ENCODE peak calls at places on chromosomes 6 and 20, in four cellular contexts. D, K, H and B are unnamed samples.

GRCh38 chr6:151109361-151109760 is 130.4 kb upstream of the AKAP12 start:
- DNase-seq in D (no peak), K (peak), H (no peak), B (no peak)

GRCh38 chr20:57013221-57013620 is 253.2 kb downstream of the BMP7 start:
- DNase-seq in D (no peak), K (no peak), H (no peak), B (no peak)

GRCh38 chr6:85419046-85419759 is 30.7 kb upstream of the NT5E start:
- DNase-seq in D (no peak), K (no peak), H (no peak), B (no peak)

GRCh38 chr6:63589955-63590411 is 17.7 kb downstream of the LOC128125822 start:
- DNase-seq in D (no peak), K (no peak), H (no peak), B (no peak)

GRCh38 chr6:156816505-156816904 is 39.3 kb downstream of the ARID1B start:
- DNase-seq in D (no peak), K (peak), H (no peak), B (no peak)

GRCh38 chr6:139391709-139392108 is 17.3 kb upstream of the CITED2 start:
- DNase-seq in D (no peak), K (no peak), H (no peak), B (no peak)

GRCh38 chr6:71420693-71421328 is 132.2 kb downstream of the OGFRL1 start:
- DNase-seq in D (no peak), K (peak), H (peak), B (peak)

GRCh38 chr20:57117296-57117695 is 149.1 kb downstream of the BMP7 start:
- DNase-seq in D (no peak), K (no peak), H (no peak), B (no peak)

DNA sequence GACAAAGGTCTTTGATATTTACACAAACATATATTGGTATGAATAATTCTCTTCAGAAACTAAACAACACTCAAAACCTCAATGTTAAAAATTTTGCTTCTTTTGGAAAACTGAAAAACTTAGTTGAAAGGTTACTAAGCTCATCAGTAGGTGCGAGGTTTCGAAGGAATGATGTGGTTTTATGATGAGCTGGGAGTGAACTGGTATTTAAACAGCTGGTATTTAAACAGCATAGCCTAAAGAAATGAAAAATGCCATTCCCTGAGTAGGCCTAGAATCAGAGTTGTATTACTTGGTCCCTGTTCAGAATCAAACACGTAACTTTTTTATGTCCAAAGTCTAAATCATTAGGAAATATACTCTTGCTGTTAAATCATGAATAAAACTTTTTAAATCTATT is 124.4 kb downstream of the HS3ST5 start:
- DNase-seq in D (no peak), K (no peak), H (no peak), B (no peak)
- H3K4me3 ChIP-seq in D (no peak), K (no peak), H (no peak), B (no peak)

GRCh38 chr6:99604161-99605073 is 2.2 kb upstream of the PRDM13 start:
- DNase-seq in D (no peak), K (no peak), H (no peak), B (no peak)
- H3K4me3 ChIP-seq in D (peak), K (no peak), H (no peak), B (peak)

DNA sequence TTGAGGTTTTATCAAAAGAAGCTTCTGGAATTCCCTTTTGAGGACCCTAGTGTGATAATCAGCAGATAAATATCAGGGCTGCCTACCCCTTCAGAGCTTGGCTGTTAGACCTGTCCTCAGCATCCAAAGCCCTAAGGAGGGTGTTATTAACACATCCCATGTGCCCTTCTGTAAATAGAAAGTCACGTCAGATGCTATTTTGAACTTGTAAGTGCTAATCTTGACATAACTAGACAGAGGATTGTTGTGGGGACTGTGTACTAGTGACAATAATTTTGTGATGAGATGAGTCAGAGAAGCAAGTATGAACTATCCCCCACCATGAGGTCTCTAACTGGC is 4.9 kb upstream of the LAMA4 start:
- DNase-seq in D (no peak), K (no peak), H (no peak), B (no peak)
- H3K4me3 ChIP-seq in D (no peak), K (no peak), H (no peak), B (no peak)

DNA sequence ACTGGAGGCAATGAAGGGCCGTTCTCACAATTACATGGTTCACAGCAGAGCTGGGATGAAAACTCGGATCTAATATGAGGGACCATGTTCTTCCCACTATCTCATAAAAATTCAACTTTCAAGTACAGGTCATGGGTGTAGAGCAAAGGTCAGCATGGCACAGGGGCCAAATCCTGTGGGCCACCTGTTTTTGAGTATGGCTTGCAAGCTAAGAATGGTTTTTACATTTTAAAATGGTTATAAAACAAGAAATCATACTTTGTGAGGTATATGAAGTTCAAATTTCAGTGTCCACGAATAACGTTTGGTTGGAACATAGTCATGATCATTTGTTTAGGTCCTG is 4.6 kb downstream of the MAP3K5 start:
- DNase-seq in D (no peak), K (no peak), H (no peak), B (no peak)
- H3K4me3 ChIP-seq in D (no peak), K (peak), H (no peak), B (no peak)

GRCh38 chr20:40686893-40687292 is 2.1 kb downstream of the MAFB start:
- DNase-seq in D (no peak), K (no peak), H (no peak), B (no peak)
- H3K4me3 ChIP-seq in D (peak), K (no peak), H (peak), B (peak)

GRCh38 chr20:1901704-1902103 is 6.5 kb downstream of the SIRPA start:
- DNase-seq in D (no peak), K (no peak), H (no peak), B (peak)

GRCh38 chr20:1900321-1900791 is 5.1 kb downstream of the SIRPA start:
- DNase-seq in D (no peak), K (peak), H (no peak), B (peak)

GRCh38 chr20:1904160-1904559 is 9.0 kb downstream of the SIRPA start:
- DNase-seq in D (no peak), K (no peak), H (no peak), B (no peak)

GRCh38 chr20:1905009-1905408 is 9.8 kb downstream of the SIRPA start:
- DNase-seq in D (no peak), K (no peak), H (no peak), B (no peak)

DNA sequence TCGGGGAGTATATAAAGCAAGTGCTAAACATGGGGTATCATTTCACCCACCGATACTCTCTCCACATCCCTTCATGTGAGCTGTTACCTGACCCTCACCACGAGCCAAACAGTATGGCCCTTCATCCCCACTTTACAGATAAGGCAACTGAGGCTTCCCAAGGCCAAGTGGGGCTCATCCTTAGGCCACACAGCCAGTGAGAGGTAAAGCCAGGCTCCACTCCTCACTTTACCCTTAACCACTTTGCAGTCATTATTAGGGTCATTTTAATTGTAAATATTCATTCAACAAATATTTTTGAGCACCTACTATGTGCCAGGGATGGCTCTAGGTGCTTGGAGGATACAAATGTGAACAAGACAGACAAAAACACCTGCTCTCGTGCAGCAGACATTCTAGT is 7.0 kb downstream of the SIRPA start:
- DNase-seq in D (no peak), K (no peak), H (no peak), B (no peak)
- H3K4me3 ChIP-seq in D (no peak), K (no peak), H (no peak), B (no peak)

GRCh38 chr6:107398005-107398404 is 61.4 kb downstream of the PDSS2 start:
- DNase-seq in D (no peak), K (no peak), H (no peak), B (no peak)
- H3K4me3 ChIP-seq in D (no peak), K (no peak), H (no peak), B (no peak)

DNA sequence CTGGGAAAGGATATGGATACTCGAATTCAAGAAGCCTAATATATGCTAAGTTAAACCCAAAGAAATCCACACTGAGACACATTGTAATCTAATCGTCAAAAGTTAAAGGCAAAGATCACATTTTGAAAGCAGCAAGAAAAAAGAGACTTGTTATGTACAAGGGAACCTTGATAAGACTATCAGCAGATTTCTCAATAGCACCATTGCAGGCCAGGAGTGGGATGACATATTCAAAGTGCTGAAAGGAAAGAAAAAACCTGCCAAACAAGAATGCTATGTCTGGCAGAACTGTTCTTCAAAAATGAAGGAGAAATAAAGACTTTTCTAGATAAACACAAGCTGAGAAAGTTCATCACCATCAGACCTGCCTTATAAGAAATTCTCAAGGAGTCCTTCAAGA is 75.2 kb downstream of the COL21A1 start:
- DNase-seq in D (no peak), K (no peak), H (no peak), B (no peak)
- H3K4me3 ChIP-seq in D (no peak), K (no peak), H (no peak), B (no peak)